ENCODE peak calls at places on chromosome 18, in ten cellular contexts. One of them, this sample, is unnamed.

GRCh38 chr18:55354795-55355194 is 233.2 kb downstream of the TCF4 start:
- DNase-seq in COLO829: no peak
- DNase-seq in C1 segment of cervical spinal cord: no peak
- DNase-seq in fibroblast of lung: peak
- DNase-seq in renal cortical epithelial cell: no peak
- DNase-seq in A673: peak
- DNase-seq in NCI-H446 treated with DMSO at 0.1 percent for 48 hours: no peak
- DNase-seq in hepatocyte: no peak
- DNase-seq in NCI-H2029: no peak
- DNase-seq in GM19239: no peak
- DNase-seq in this sample: no peak

GRCh38 chr18:22346342-22346967 is 71.3 kb downstream of the CTAGE1 start:
- DNase-seq in COLO829: no peak
- DNase-seq in C1 segment of cervical spinal cord: no peak
- DNase-seq in fibroblast of lung: peak
- DNase-seq in renal cortical epithelial cell: peak
- DNase-seq in A673: peak
- DNase-seq in NCI-H446 treated with DMSO at 0.1 percent for 48 hours: no peak
- DNase-seq in hepatocyte: peak
- DNase-seq in NCI-H2029: no peak
- DNase-seq in GM19239: no peak
- DNase-seq in this sample: peak

GRCh38 chr18:37922162-37922561 is 356.6 kb upstream of the CELF4 start:
- DNase-seq in COLO829: no peak
- DNase-seq in C1 segment of cervical spinal cord: no peak
- DNase-seq in fibroblast of lung: no peak
- DNase-seq in renal cortical epithelial cell: no peak
- DNase-seq in A673: no peak
- DNase-seq in NCI-H446 treated with DMSO at 0.1 percent for 48 hours: no peak
- DNase-seq in hepatocyte: no peak
- DNase-seq in NCI-H2029: no peak
- DNase-seq in GM19239: no peak
- DNase-seq in this sample: no peak

GRCh38 chr18:8232791-8233190 is 376.4 kb upstream of the RAB12 start:
- DNase-seq in COLO829: no peak
- DNase-seq in C1 segment of cervical spinal cord: no peak
- DNase-seq in fibroblast of lung: no peak
- DNase-seq in renal cortical epithelial cell: peak
- DNase-seq in A673: no peak
- DNase-seq in NCI-H446 treated with DMSO at 0.1 percent for 48 hours: no peak
- DNase-seq in hepatocyte: no peak
- DNase-seq in NCI-H2029: no peak
- DNase-seq in GM19239: no peak
- DNase-seq in this sample: no peak

GRCh38 chr18:21194871-21195771 is 46.9 kb upstream of the GREB1L start:
- DNase-seq in COLO829: peak
- DNase-seq in C1 segment of cervical spinal cord: no peak
- DNase-seq in fibroblast of lung: peak
- DNase-seq in renal cortical epithelial cell: peak
- DNase-seq in A673: peak
- DNase-seq in NCI-H446 treated with DMSO at 0.1 percent for 48 hours: peak
- DNase-seq in hepatocyte: peak
- DNase-seq in NCI-H2029: no peak
- DNase-seq in GM19239: no peak
- DNase-seq in this sample: peak

GRCh38 chr18:46458472-46458871 is 198.5 kb downstream of the LOXHD1 start:
- DNase-seq in COLO829: no peak
- DNase-seq in C1 segment of cervical spinal cord: no peak
- DNase-seq in fibroblast of lung: no peak
- DNase-seq in renal cortical epithelial cell: no peak
- DNase-seq in A673: no peak
- DNase-seq in NCI-H446 treated with DMSO at 0.1 percent for 48 hours: no peak
- DNase-seq in hepatocyte: no peak
- DNase-seq in NCI-H2029: no peak
- DNase-seq in GM19239: no peak
- DNase-seq in this sample: no peak

GRCh38 chr18:66558773-66559172 is 45.1 kb downstream of the CDH19 start:
- DNase-seq in COLO829: peak
- DNase-seq in C1 segment of cervical spinal cord: no peak
- DNase-seq in fibroblast of lung: peak
- DNase-seq in renal cortical epithelial cell: no peak
- DNase-seq in A673: peak
- DNase-seq in NCI-H446 treated with DMSO at 0.1 percent for 48 hours: no peak
- DNase-seq in hepatocyte: no peak
- DNase-seq in NCI-H2029: no peak
- DNase-seq in GM19239: no peak
- DNase-seq in this sample: no peak

GRCh38 chr18:45166341-45167108 is 448.8 kb upstream of the SLC14A2 start:
- DNase-seq in COLO829: peak
- DNase-seq in C1 segment of cervical spinal cord: no peak
- DNase-seq in fibroblast of lung: peak
- DNase-seq in renal cortical epithelial cell: peak
- DNase-seq in A673: no peak
- DNase-seq in NCI-H446 treated with DMSO at 0.1 percent for 48 hours: peak
- DNase-seq in hepatocyte: peak
- DNase-seq in NCI-H2029: no peak
- DNase-seq in GM19239: no peak
- DNase-seq in this sample: peak

GRCh38 chr18:79615586-79615985 is 64.0 kb upstream of the CTDP1 start:
- DNase-seq in COLO829: no peak
- DNase-seq in C1 segment of cervical spinal cord: no peak
- DNase-seq in fibroblast of lung: no peak
- DNase-seq in renal cortical epithelial cell: no peak
- DNase-seq in A673: no peak
- DNase-seq in NCI-H446 treated with DMSO at 0.1 percent for 48 hours: no peak
- DNase-seq in hepatocyte: no peak
- DNase-seq in NCI-H2029: no peak
- DNase-seq in GM19239: no peak
- DNase-seq in this sample: no peak

GRCh38 chr18:11937874-11938478 is 29.9 kb upstream of the MPPE1 start:
- DNase-seq in COLO829: peak
- DNase-seq in C1 segment of cervical spinal cord: no peak
- DNase-seq in fibroblast of lung: peak
- DNase-seq in renal cortical epithelial cell: peak
- DNase-seq in A673: peak
- DNase-seq in NCI-H446 treated with DMSO at 0.1 percent for 48 hours: peak
- DNase-seq in hepatocyte: peak
- DNase-seq in NCI-H2029: peak
- DNase-seq in GM19239: peak
- DNase-seq in this sample: peak

GRCh38 chr18:38933322-38933721 is 1367.7 kb upstream of the CELF4 start:
- DNase-seq in COLO829: no peak
- DNase-seq in C1 segment of cervical spinal cord: no peak
- DNase-seq in fibroblast of lung: no peak
- DNase-seq in renal cortical epithelial cell: peak
- DNase-seq in A673: no peak
- DNase-seq in NCI-H446 treated with DMSO at 0.1 percent for 48 hours: no peak
- DNase-seq in hepatocyte: no peak
- DNase-seq in NCI-H2029: no peak
- DNase-seq in GM19239: no peak
- DNase-seq in this sample: no peak

GRCh38 chr18:55869965-55870585 is 282.1 kb upstream of the TCF4 start:
- DNase-seq in COLO829: no peak
- DNase-seq in C1 segment of cervical spinal cord: no peak
- DNase-seq in fibroblast of lung: peak
- DNase-seq in renal cortical epithelial cell: no peak
- DNase-seq in A673: no peak
- DNase-seq in NCI-H446 treated with DMSO at 0.1 percent for 48 hours: no peak
- DNase-seq in hepatocyte: no peak
- DNase-seq in NCI-H2029: no peak
- DNase-seq in GM19239: no peak
- DNase-seq in this sample: peak

GRCh38 chr18:28281400-28281799 is 104.5 kb upstream of the CDH2 start:
- DNase-seq in COLO829: no peak
- DNase-seq in C1 segment of cervical spinal cord: no peak
- DNase-seq in fibroblast of lung: peak
- DNase-seq in renal cortical epithelial cell: no peak
- DNase-seq in A673: no peak
- DNase-seq in NCI-H446 treated with DMSO at 0.1 percent for 48 hours: no peak
- DNase-seq in hepatocyte: no peak
- DNase-seq in NCI-H2029: no peak
- DNase-seq in GM19239: no peak
- DNase-seq in this sample: peak

GRCh38 chr18:51051105-51051712 is 21.2 kb downstream of the SMAD4 start:
- DNase-seq in COLO829: no peak
- DNase-seq in C1 segment of cervical spinal cord: no peak
- DNase-seq in fibroblast of lung: peak
- DNase-seq in renal cortical epithelial cell: peak
- DNase-seq in A673: peak
- DNase-seq in NCI-H446 treated with DMSO at 0.1 percent for 48 hours: peak
- DNase-seq in hepatocyte: peak
- DNase-seq in NCI-H2029: peak
- DNase-seq in GM19239: no peak
- DNase-seq in this sample: peak

GRCh38 chr18:11883153-11883552 is 25.0 kb downstream of the MPPE1 start:
- DNase-seq in COLO829: no peak
- DNase-seq in C1 segment of cervical spinal cord: no peak
- DNase-seq in fibroblast of lung: no peak
- DNase-seq in renal cortical epithelial cell: peak
- DNase-seq in A673: no peak
- DNase-seq in NCI-H446 treated with DMSO at 0.1 percent for 48 hours: no peak
- DNase-seq in hepatocyte: no peak
- DNase-seq in NCI-H2029: no peak
- DNase-seq in GM19239: peak
- DNase-seq in this sample: no peak

GRCh38 chr18:79368681-79369080 is 27.0 kb upstream of the NFATC1 start:
- DNase-seq in COLO829: no peak
- DNase-seq in C1 segment of cervical spinal cord: no peak
- DNase-seq in fibroblast of lung: no peak
- DNase-seq in renal cortical epithelial cell: no peak
- DNase-seq in A673: no peak
- DNase-seq in NCI-H446 treated with DMSO at 0.1 percent for 48 hours: no peak
- DNase-seq in hepatocyte: no peak
- DNase-seq in NCI-H2029: no peak
- DNase-seq in GM19239: no peak
- DNase-seq in this sample: no peak

GRCh38 chr18:23943903-23944624 is 70.5 kb upstream of the TTC39C start:
- DNase-seq in COLO829: no peak
- DNase-seq in C1 segment of cervical spinal cord: no peak
- DNase-seq in fibroblast of lung: peak
- DNase-seq in renal cortical epithelial cell: peak
- DNase-seq in A673: no peak
- DNase-seq in NCI-H446 treated with DMSO at 0.1 percent for 48 hours: no peak
- DNase-seq in hepatocyte: no peak
- DNase-seq in NCI-H2029: no peak
- DNase-seq in GM19239: no peak
- DNase-seq in this sample: peak

GRCh38 chr18:40929389-40929788 is 1025.6 kb upstream of the PIK3C3 start:
- DNase-seq in COLO829: no peak
- DNase-seq in C1 segment of cervical spinal cord: no peak
- DNase-seq in fibroblast of lung: no peak
- DNase-seq in renal cortical epithelial cell: no peak
- DNase-seq in A673: no peak
- DNase-seq in NCI-H446 treated with DMSO at 0.1 percent for 48 hours: no peak
- DNase-seq in hepatocyte: no peak
- DNase-seq in NCI-H2029: no peak
- DNase-seq in GM19239: no peak
- DNase-seq in this sample: no peak

GRCh38 chr18:63237911-63238710 is 81.5 kb downstream of the BCL2 start:
- DNase-seq in COLO829: peak
- DNase-seq in C1 segment of cervical spinal cord: no peak
- DNase-seq in fibroblast of lung: peak
- DNase-seq in renal cortical epithelial cell: peak
- DNase-seq in A673: peak
- DNase-seq in NCI-H446 treated with DMSO at 0.1 percent for 48 hours: no peak
- DNase-seq in hepatocyte: peak
- DNase-seq in NCI-H2029: no peak
- DNase-seq in GM19239: no peak
- DNase-seq in this sample: peak

GRCh38 chr18:51135795-51136194 is 61.7 kb downstream of the MEX3C start:
- DNase-seq in COLO829: no peak
- DNase-seq in C1 segment of cervical spinal cord: no peak
- DNase-seq in fibroblast of lung: no peak
- DNase-seq in renal cortical epithelial cell: no peak
- DNase-seq in A673: no peak
- DNase-seq in NCI-H446 treated with DMSO at 0.1 percent for 48 hours: no peak
- DNase-seq in hepatocyte: no peak
- DNase-seq in NCI-H2029: no peak
- DNase-seq in GM19239: no peak
- DNase-seq in this sample: no peak

GRCh38 chr18:3832211-3832610 is 382.2 kb downstream of the TGIF1 start:
- DNase-seq in COLO829: no peak
- DNase-seq in C1 segment of cervical spinal cord: no peak
- DNase-seq in fibroblast of lung: no peak
- DNase-seq in renal cortical epithelial cell: no peak
- DNase-seq in A673: peak
- DNase-seq in NCI-H446 treated with DMSO at 0.1 percent for 48 hours: no peak
- DNase-seq in hepatocyte: no peak
- DNase-seq in NCI-H2029: peak
- DNase-seq in GM19239: no peak
- DNase-seq in this sample: no peak

GRCh38 chr18:77749189-77749588 is 499.5 kb downstream of the GALR1 start:
- DNase-seq in COLO829: peak
- DNase-seq in C1 segment of cervical spinal cord: no peak
- DNase-seq in fibroblast of lung: no peak
- DNase-seq in renal cortical epithelial cell: no peak
- DNase-seq in A673: peak
- DNase-seq in NCI-H446 treated with DMSO at 0.1 percent for 48 hours: no peak
- DNase-seq in hepatocyte: no peak
- DNase-seq in NCI-H2029: no peak
- DNase-seq in GM19239: no peak
- DNase-seq in this sample: no peak

GRCh38 chr18:49459404-49460171 is 857 bp downstream of the DYM start:
- DNase-seq in COLO829: no peak
- DNase-seq in C1 segment of cervical spinal cord: no peak
- DNase-seq in fibroblast of lung: peak
- DNase-seq in renal cortical epithelial cell: no peak
- DNase-seq in A673: no peak
- DNase-seq in NCI-H446 treated with DMSO at 0.1 percent for 48 hours: no peak
- DNase-seq in hepatocyte: no peak
- DNase-seq in NCI-H2029: no peak
- DNase-seq in GM19239: no peak
- DNase-seq in this sample: peak

GRCh38 chr18:464311-464659 is 36.2 kb downstream of the COLEC12 start:
- DNase-seq in COLO829: no peak
- DNase-seq in C1 segment of cervical spinal cord: no peak
- DNase-seq in fibroblast of lung: no peak
- DNase-seq in renal cortical epithelial cell: no peak
- DNase-seq in A673: no peak
- DNase-seq in NCI-H446 treated with DMSO at 0.1 percent for 48 hours: no peak
- DNase-seq in hepatocyte: no peak
- DNase-seq in NCI-H2029: no peak
- DNase-seq in GM19239: no peak
- DNase-seq in this sample: no peak

GRCh38 chr18:5628512-5629255 is 84.9 kb upstream of the EPB41L3 start:
- DNase-seq in COLO829: no peak
- DNase-seq in C1 segment of cervical spinal cord: no peak
- DNase-seq in fibroblast of lung: peak
- DNase-seq in renal cortical epithelial cell: peak
- DNase-seq in A673: peak
- DNase-seq in NCI-H446 treated with DMSO at 0.1 percent for 48 hours: no peak
- DNase-seq in hepatocyte: peak
- DNase-seq in NCI-H2029: no peak
- DNase-seq in GM19239: peak
- DNase-seq in this sample: no peak

GRCh38 chr18:44520981-44521672 is 159.6 kb upstream of the SETBP1 start:
- DNase-seq in COLO829: no peak
- DNase-seq in C1 segment of cervical spinal cord: no peak
- DNase-seq in fibroblast of lung: peak
- DNase-seq in renal cortical epithelial cell: peak
- DNase-seq in A673: no peak
- DNase-seq in NCI-H446 treated with DMSO at 0.1 percent for 48 hours: no peak
- DNase-seq in hepatocyte: no peak
- DNase-seq in NCI-H2029: no peak
- DNase-seq in GM19239: no peak
- DNase-seq in this sample: no peak

GRCh38 chr18:44458777-44459176 is 221.9 kb upstream of the SETBP1 start:
- DNase-seq in COLO829: no peak
- DNase-seq in C1 segment of cervical spinal cord: no peak
- DNase-seq in fibroblast of lung: peak
- DNase-seq in renal cortical epithelial cell: peak
- DNase-seq in A673: no peak
- DNase-seq in NCI-H446 treated with DMSO at 0.1 percent for 48 hours: no peak
- DNase-seq in hepatocyte: peak
- DNase-seq in NCI-H2029: no peak
- DNase-seq in GM19239: no peak
- DNase-seq in this sample: peak

GRCh38 chr18:808086-808485 is 4.0 kb downstream of the YES1 start:
- DNase-seq in COLO829: no peak
- DNase-seq in C1 segment of cervical spinal cord: no peak
- DNase-seq in fibroblast of lung: peak
- DNase-seq in renal cortical epithelial cell: no peak
- DNase-seq in A673: peak
- DNase-seq in NCI-H446 treated with DMSO at 0.1 percent for 48 hours: peak
- DNase-seq in hepatocyte: no peak
- DNase-seq in NCI-H2029: no peak
- DNase-seq in GM19239: no peak
- DNase-seq in this sample: no peak